ENCODE peak calls at places on chromosomes 6 and 20, in nine cellular contexts. V is neural progenitor cell, W is psoas muscle, P is lower lobe of right lung, E is adrenal gland, A is foreskin fibroblast, F is GM12878, Q is cardiac muscle cell, L is DND-41. G is an unnamed sample.

GRCh38 chr6:39517763-39518162 is 195.3 kb upstream of the KCNK16 start:
- DNase-seq in W (no peak), F (no peak), E (no peak), V (no peak), P (no peak), A (peak; percentile 7), Q (no peak), L (no peak), G (no peak)

GRCh38 chr6:195861-196360 is 96.4 kb upstream of the DUSP22 start:
- DNase-seq in Q (peak; percentile 45), W (no peak), F (no peak), E (peak; percentile 45), V (no peak), L (peak; percentile 30), A (no peak), P (peak; percentile 15), G (peak; percentile 74)

GRCh38 chr6:37024665-37025337 is 19.3 kb downstream of the FGD2 start:
- DNase-seq in V (no peak), L (peak; percentile 70), P (peak; percentile 52), Q (no peak), W (no peak), E (peak; percentile 84), F (no peak), A (peak; percentile 36), G (no peak)

GRCh38 chr6:71349976-71350615 is 61.5 kb downstream of the OGFRL1 start:
- DNase-seq in F (no peak), A (peak; percentile 59), Q (no peak), W (no peak), E (peak; percentile 25), L (no peak), P (no peak), V (no peak), G (no peak)

GRCh38 chr6:144286503-144287393 is 1.6 kb downstream of the UTRN start:
- DNase-seq in A (peak; percentile 92), V (peak; percentile 85), F (no peak), W (peak; percentile 80), Q (peak; percentile 84), E (peak; percentile 83), P (peak; percentile 80), L (peak; percentile 15), G (no peak)

GRCh38 chr6:141513830-141514229 is 618.9 kb upstream of the GJE1 start:
- DNase-seq in L (no peak), Q (no peak), A (peak; percentile 7), F (no peak), W (no peak), P (no peak), V (no peak), E (no peak), G (no peak)

GRCh38 chr6:38483526-38483925 is 156.2 kb downstream of the BTBD9 start:
- DNase-seq in E (no peak), Q (no peak), L (no peak), P (no peak), W (no peak), F (peak; percentile 57), A (no peak), V (no peak), G (no peak)

GRCh38 chr6:35392111-35392702 is 49.8 kb downstream of the PPARD start:
- DNase-seq in E (no peak), V (no peak), A (no peak), Q (no peak), F (no peak), P (peak; percentile 84), L (no peak), W (no peak), G (no peak)

GRCh38 chr6:28251648-28252506 is at the start of gene ZKSCAN4:
- DNase-seq in W (peak; percentile 84), F (peak; percentile 67), P (peak; percentile 70), L (peak; percentile 88), E (peak; percentile 70), Q (peak; percentile 84), A (peak; percentile 94), V (peak; percentile 88), G (peak; percentile 91)

GRCh38 chr6:68634503-68635411 is at the start of gene ADGRB3:
- DNase-seq in A (peak; percentile 97), E (peak; percentile 72), P (peak; percentile 74), Q (peak; percentile 94), W (peak; percentile 87), V (peak; percentile 89), F (no peak), L (no peak), G (peak; percentile 68)

GRCh38 chr6:22582806-22583205 is 13.4 kb downstream of the HDGFL1 start:
- DNase-seq in F (no peak), A (no peak), E (no peak), L (no peak), W (no peak), P (no peak), Q (no peak), V (no peak), G (no peak)

GRCh38 chr6:14231546-14232280 is 114.1 kb downstream of the CD83 start:
- DNase-seq in Q (no peak), L (peak; percentile 53), P (no peak), E (no peak), W (no peak), A (peak; percentile 18), V (no peak), F (no peak), G (peak; percentile 89)

GRCh38 chr6:141335476-141335875 is 797.2 kb upstream of the GJE1 start:
- DNase-seq in L (no peak), A (peak; percentile 14), W (no peak), P (no peak), F (no peak), E (no peak), V (no peak), Q (no peak), G (no peak)

GRCh38 chr6:73579851-73580246 is 59.0 kb upstream of the EEF1A1 start:
- DNase-seq in P (no peak), L (no peak), F (peak; percentile 15), V (no peak), Q (no peak), A (peak; percentile 95), W (no peak), E (peak; percentile 69), G (no peak)
- H3K4me3 ChIP-seq in P (peak overlapping the region; percentile 38), L (no peak overlapping the region), F (peak overlapping the region; percentile 34), V (peak overlapping the region; percentile 30), Q (no peak overlapping the region), A (peak overlapping the region; percentile 20), W (peak overlapping the region; percentile 20), E (peak overlapping the region; percentile 38), G (no peak overlapping the region)

GRCh38 chr20:57473246-57474042 is 51.5 kb downstream of the CTCFL start:
- DNase-seq in Q (no peak), L (peak; percentile 32), W (no peak), P (peak; percentile 66), F (peak; percentile 68), V (no peak), A (peak; percentile 16), E (no peak), G (no peak)

GRCh38 chr20:57470666-57471495 is 54.1 kb downstream of the CTCFL start:
- DNase-seq in A (no peak), V (peak; percentile 30), F (no peak), L (no peak), E (no peak), P (no peak), W (no peak), Q (no peak), G (no peak)

GRCh38 chr20:57470212-57470522 is 54.8 kb downstream of the CTCFL start:
- DNase-seq in P (no peak), L (no peak), A (no peak), V (peak; percentile 27), F (no peak), Q (peak; percentile 84), E (no peak), W (no peak), G (no peak)

GRCh38 chr20:57469418-57470211 is 55.3 kb downstream of the CTCFL start:
- DNase-seq in A (no peak), E (no peak), V (peak; percentile 22), Q (peak; percentile 96), F (no peak), W (no peak), P (no peak), L (no peak), G (no peak)

DNA sequence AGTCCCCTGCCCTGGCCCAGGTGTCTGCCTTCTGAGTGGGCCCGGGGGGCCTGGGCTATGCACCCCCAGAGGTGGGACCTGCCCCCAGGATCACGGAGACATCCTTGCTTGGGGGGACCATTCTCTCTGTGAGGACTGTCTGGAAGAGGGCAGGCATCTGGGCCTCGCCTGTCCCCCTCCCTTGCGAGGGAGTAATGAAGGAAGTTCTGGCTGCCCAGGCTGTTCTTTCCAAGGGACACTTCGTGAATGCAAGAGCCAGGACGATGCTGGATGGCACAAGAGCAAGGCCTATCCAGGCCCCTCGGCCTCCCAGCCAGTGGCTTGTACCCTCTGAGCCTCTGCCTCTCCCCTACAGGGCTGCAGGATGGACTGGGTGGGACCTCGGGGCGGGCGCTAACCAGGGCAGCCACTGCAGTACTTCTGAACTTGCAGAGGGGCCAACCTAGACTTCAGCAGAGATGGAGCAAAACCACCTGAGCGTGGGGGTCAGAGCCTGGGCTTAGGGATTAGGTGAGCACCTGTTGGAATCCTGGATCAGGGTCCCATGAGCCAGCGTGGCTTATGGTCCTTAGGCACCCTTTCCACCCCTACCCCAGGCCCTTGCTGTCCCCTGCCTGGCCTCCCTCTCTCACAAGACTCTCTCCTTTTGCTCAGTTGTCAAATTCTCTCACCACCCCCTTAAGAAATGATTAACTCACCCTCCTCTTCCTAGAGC is 53.3 kb downstream of the CTCFL start:
- DNase-seq in L (no peak), A (no peak), F (no peak), E (no peak), V (no peak), P (no peak), Q (no peak), W (no peak), G (no peak)
- H3K4me3 ChIP-seq in L (no peak overlapping the region), A (no peak overlapping the region), F (no peak overlapping the region), E (no peak overlapping the region), V (peak overlapping the region; percentile 14), P (no peak overlapping the region), Q (no peak overlapping the region), W (no peak overlapping the region), G (no peak overlapping the region)

DNA sequence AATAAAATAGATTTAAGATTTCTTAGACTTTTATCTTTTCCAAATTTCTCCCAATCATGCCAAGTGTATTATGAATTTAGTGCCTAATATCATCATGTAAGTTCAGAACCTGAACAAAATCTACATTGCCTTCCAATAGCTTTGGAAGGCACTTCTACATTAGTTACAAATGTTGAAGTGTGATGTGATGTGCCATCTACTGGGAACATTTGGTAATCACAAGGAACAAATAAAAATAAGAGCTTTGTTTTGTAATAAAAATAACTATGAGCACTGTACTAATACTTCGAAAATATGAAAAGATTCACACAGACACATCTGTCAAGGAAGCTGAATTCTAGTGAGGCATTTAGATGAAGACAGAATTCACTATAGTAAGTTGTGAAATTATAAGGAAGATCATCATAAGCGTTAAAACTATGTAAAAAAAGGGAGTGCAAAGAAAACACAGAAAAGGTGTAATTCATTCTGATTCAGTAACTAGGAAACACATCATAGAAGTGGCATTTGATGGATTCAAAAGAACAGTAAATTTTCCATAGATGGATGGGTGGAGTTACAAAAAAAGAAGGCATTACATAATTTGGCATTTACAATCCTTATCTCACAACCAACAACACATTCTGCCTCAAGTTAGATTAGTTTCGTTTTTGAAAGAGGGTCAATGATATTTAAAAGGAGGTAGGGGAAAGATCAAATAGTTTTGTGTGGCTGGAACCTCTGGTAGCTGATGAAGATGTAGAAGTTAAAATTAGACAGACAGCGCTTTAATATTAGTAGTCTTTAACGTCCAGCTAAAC is 161.0 kb downstream of the ASCC3 start:
- DNase-seq in W (no peak), E (no peak), A (peak; percentile 47), F (no peak), Q (peak; percentile 13), V (no peak), P (no peak), L (no peak), G (peak; percentile 35)
- H3K4me3 ChIP-seq in W (no peak overlapping the region), E (peak overlapping the region; percentile 53), A (no peak overlapping the region), F (no peak overlapping the region), Q (no peak overlapping the region), V (no peak overlapping the region), P (peak overlapping the region; percentile 20), L (no peak overlapping the region), G (no peak overlapping the region)

GRCh38 chr20:32019156-32019510 is 8.9 kb downstream of the CCM2L start:
- DNase-seq in E (no peak), A (no peak), W (no peak), V (peak; percentile 82), F (no peak), L (no peak), P (peak; percentile 43), Q (peak; percentile 52), G (no peak)
- H3K4me3 ChIP-seq in E (peak overlapping the region; percentile 70), A (no peak overlapping the region), W (peak overlapping the region; percentile 61), V (peak overlapping the region; percentile 83), F (no peak overlapping the region), L (no peak overlapping the region), P (peak overlapping the region; percentile 58), Q (peak overlapping the region; percentile 62), G (peak overlapping the region; percentile 21)

G was measured in Jurkat, Clone E6-1.